ENCODE peak calls at places on chromosomes 6 and 20, in four cellular contexts. Z is mammary epithelial cell, M is pancreas, G is A549. J is an unnamed sample.

GRCh38 chr6:41208439-41209106 is 7.6 kb upstream of the TREML2 start:
- DNase-seq in G (no peak), Z (no peak), M (no peak), J (no peak)

GRCh38 chr6:105781248-105781647 is 304.9 kb upstream of the PRDM1 start:
- DNase-seq in M (no peak), Z (peak), G (no peak), J (no peak)

GRCh38 chr6:35796236-35796635 is 887 bp downstream of the CLPS start:
- DNase-seq in M (no peak), G (no peak), Z (no peak), J (no peak)

GRCh38 chr6:83193747-83194582 is 808 bp downstream of the RWDD2A start:
- DNase-seq in G (peak), Z (peak), M (peak), J (no peak)

GRCh38 chr6:132490478-132491204 is 22.3 kb downstream of the STX7 start:
- DNase-seq in G (no peak), M (no peak), Z (no peak), J (no peak)

GRCh38 chr20:5569021-5569420 is 181.2 kb upstream of the SHLD1 start:
- DNase-seq in Z (peak), G (peak), M (no peak), J (peak)

GRCh38 chr6:75751443-75751842 is 2.4 kb downstream of the MYO6 start:
- DNase-seq in M (no peak), Z (no peak), G (no peak), J (no peak)

GRCh38 chr6:160454303-160454702 is 106.1 kb downstream of the SLC22A3 start:
- DNase-seq in G (no peak), Z (no peak), M (no peak), J (no peak)

GRCh38 chr6:145756170-145756662 is 20.9 kb upstream of the EPM2A start:
- DNase-seq in G (no peak), M (peak), Z (peak), J (peak)

GRCh38 chr6:89375427-89375868 is 22.9 kb upstream of the UBE2J1 start:
- DNase-seq in M (peak), Z (peak), G (peak), J (no peak)

GRCh38 chr6:127069659-127070279 is 48.7 kb upstream of the RSPO3 start:
- DNase-seq in G (peak), Z (peak), M (no peak), J (no peak)

GRCh38 chr20:610130-611046 is at the start of gene TCF15:
- DNase-seq in Z (peak), G (no peak), M (no peak), J (no peak)

GRCh38 chr6:6723792-6724318 is 135.3 kb downstream of the LY86 start:
- DNase-seq in G (no peak), M (no peak), Z (no peak), J (no peak)

GRCh38 chr6:150363733-150364132 is 5.1 kb upstream of the IYD start:
- DNase-seq in Z (no peak), M (no peak), G (no peak), J (no peak)

GRCh38 chr6:31864818-31865204 is 2.2 kb upstream of the NEU1 start:
- DNase-seq in Z (no peak), M (no peak), G (no peak), J (no peak)

GRCh38 chr20:48788486-48789072 is 39.2 kb downstream of the PREX1 start:
- DNase-seq in G (no peak), M (no peak), Z (no peak), J (no peak)

GRCh38 chr20:48015136-48015925 is 230.1 kb upstream of the SULF2 start:
- DNase-seq in M (no peak), Z (no peak), G (no peak), J (no peak)

GRCh38 chr6:118565317-118565960 is 17.3 kb downstream of the PLN start:
- DNase-seq in G (peak), M (no peak), Z (peak), J (no peak)

GRCh38 chr6:157304840-157305675 is 18.3 kb downstream of the TMEM242 start:
- DNase-seq in Z (no peak), G (no peak), M (no peak), J (no peak)

GRCh38 chr6:6758546-6758914 is 170.0 kb downstream of the LY86 start:
- DNase-seq in G (no peak), M (no peak), Z (no peak), J (no peak)

GRCh38 chr20:63781181-63781580 is 41.6 kb downstream of the SLC2A4RG start:
- DNase-seq in M (no peak), G (no peak), Z (no peak), J (no peak)

GRCh38 chr6:161365633-161366032 is 91.8 kb upstream of the AGPAT4 start:
- DNase-seq in Z (no peak), M (no peak), G (no peak), J (no peak)

GRCh38 chr6:53311586-53311935 is 37.2 kb downstream of the ELOVL5 start:
- DNase-seq in M (no peak), Z (no peak), G (no peak), J (no peak)

GRCh38 chr6:149337330-149337729 is 19.8 kb downstream of the TAB2 start:
- DNase-seq in Z (no peak), G (no peak), M (no peak), J (no peak)

GRCh38 chr20:56730003-56730402 is 100.9 kb downstream of the TFAP2C start:
- DNase-seq in G (no peak), M (no peak), Z (no peak), J (no peak)

GRCh38 chr6:152573762-152574161 is 63.4 kb downstream of the SYNE1 start:
- DNase-seq in G (no peak), Z (peak), M (no peak), J (no peak)

GRCh38 chr6:152981989-152982767 is 663 bp downstream of the FBXO5 start:
- DNase-seq in Z (no peak), M (peak), G (no peak), J (no peak)

DNA sequence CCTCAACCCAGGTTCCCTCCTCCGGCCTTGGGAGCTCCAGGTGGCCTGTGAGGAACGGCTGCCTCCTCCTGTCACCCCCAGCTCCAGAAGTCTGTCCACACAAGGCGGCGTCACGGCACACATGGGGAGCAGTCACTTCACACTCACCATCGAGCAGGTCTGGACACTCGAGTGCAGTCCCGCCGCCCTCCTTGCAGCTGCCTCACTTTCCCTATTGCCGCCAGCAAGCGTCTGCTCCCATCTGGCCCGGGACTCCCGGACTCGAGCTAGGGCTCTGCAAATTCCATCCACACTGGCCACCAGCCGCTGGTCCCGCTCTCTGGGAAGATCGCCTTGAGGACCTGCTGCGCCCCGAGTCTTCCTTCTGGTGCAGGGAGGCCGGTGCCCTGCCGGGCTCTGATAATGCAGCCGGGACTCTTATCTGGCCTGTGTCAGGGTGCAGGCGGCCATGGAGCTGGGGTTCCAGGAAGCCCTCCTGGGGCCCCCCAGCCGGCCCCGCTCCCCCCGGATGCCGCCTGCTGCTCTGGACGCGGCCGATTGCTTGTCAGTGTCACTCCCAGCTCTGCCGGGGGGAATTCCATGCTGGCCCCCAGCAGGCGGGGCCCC is at the start of gene RIPOR3:
- DNase-seq in G (no peak), Z (no peak), M (no peak), J (no peak)
- H3K4me3 ChIP-seq in G (no peak), Z (no peak), M (no peak), J (peak)

DNA sequence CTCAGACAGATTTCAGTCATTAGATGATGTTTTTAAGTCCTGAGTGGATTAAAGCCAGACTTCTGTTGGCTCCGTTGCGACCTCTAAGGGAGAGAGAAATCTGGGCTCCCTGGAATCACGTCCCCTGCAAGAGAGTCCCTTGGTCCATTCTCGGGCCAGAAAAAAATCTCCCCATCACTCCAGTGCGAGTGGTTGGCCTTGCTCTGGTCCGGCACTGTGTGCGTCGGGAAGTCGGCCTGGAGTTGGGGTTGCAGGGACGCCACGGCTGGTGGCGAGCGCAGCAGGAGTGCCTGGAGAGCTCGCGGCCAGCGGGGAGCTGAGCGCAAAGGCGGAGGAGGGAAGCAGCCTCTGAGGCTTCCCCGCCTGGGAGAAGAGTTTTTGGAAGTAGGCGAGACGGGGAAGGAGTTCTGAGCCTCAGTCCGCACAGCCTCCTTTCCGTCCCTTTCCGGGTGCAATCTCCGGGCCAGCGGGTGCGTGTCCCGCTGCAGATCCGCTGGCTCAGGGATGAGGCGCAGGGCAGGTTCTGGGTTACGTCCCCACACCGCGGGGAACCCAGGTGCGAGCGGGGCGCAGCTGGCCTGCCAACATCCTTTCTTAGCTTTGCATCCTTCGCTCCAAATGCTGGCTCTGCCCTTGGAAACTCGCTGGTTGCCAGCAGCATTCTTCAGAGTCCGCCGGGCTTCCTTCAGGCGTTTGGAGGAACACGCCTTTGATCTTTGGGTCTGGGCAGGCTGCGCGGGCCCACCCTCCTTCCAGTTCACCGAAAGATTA is 6.8 kb downstream of the TCF21 start:
- DNase-seq in Z (no peak), G (no peak), M (no peak), J (no peak)
- TF ChIP-seq CTCF in Z (no peak), G (no peak), M (no peak), J (peak)

GRCh38 chr6:136682292-136682691 is 110.0 kb downstream of the MAP3K5 start:
- DNase-seq in Z (no peak), G (no peak), M (no peak), J (no peak)
- H3K4me3 ChIP-seq in Z (no peak), G (no peak), M (no peak), J (no peak)

GRCh38 chr6:167252271-167252670 is 38.8 kb upstream of the UNC93A start:
- DNase-seq in G (no peak), M (no peak), Z (no peak), J (no peak)

GRCh38 chr6:167255918-167256553 is 35.1 kb upstream of the UNC93A start:
- DNase-seq in G (no peak), Z (no peak), M (no peak), J (no peak)
- TF ChIP-seq CTCF in G (no peak), Z (no peak), M (no peak), J (no peak)